ENCODE peak calls at places on chromosomes 11 and 22, in seven cellular contexts. One of them, this sample, is unnamed.

GRCh38 chr22:49727881-49728563 is 99.7 kb downstream of the BRD1 start:
- DNase-seq in transverse colon: no peak
- DNase-seq in ovary: no peak
- DNase-seq in sigmoid colon: no peak
- DNase-seq in stomach: no peak
- DNase-seq in A549: no peak
- DNase-seq in GM12878: no peak
- DNase-seq in this sample: no peak

GRCh38 chr22:37126383-37126782 is 16.9 kb upstream of the TMPRSS6 start:
- DNase-seq in A549: no peak
- DNase-seq in ovary: no peak
- DNase-seq in GM12878: no peak
- DNase-seq in stomach: no peak
- DNase-seq in sigmoid colon: no peak
- DNase-seq in transverse colon: no peak
- DNase-seq in this sample: no peak

GRCh38 chr22:50173221-50173982 is 2.9 kb downstream of the PANX2 start:
- DNase-seq in GM12878: no peak
- DNase-seq in sigmoid colon: no peak
- DNase-seq in ovary: peak
- DNase-seq in stomach: no peak
- DNase-seq in transverse colon: peak
- DNase-seq in A549: no peak
- DNase-seq in this sample: no peak

GRCh38 chr22:35212020-35212419 is 45.3 kb upstream of the HMGXB4 start:
- DNase-seq in stomach: peak
- DNase-seq in sigmoid colon: no peak
- DNase-seq in A549: no peak
- DNase-seq in ovary: peak
- DNase-seq in transverse colon: no peak
- DNase-seq in GM12878: no peak
- DNase-seq in this sample: no peak

GRCh38 chr11:9796854-9797253 is 133.0 kb downstream of the SWAP70 start:
- DNase-seq in stomach: no peak
- DNase-seq in ovary: no peak
- DNase-seq in transverse colon: no peak
- DNase-seq in GM12878: no peak
- DNase-seq in A549: no peak
- DNase-seq in sigmoid colon: no peak
- DNase-seq in this sample: no peak

GRCh38 chr11:60971520-60971919 is at the start of gene CD6:
- DNase-seq in stomach: no peak
- DNase-seq in sigmoid colon: no peak
- DNase-seq in A549: no peak
- DNase-seq in transverse colon: peak
- DNase-seq in GM12878: no peak
- DNase-seq in ovary: no peak
- DNase-seq in this sample: no peak

GRCh38 chr11:34235591-34236071 is 122.2 kb downstream of the ABTB2 start:
- DNase-seq in GM12878: no peak
- DNase-seq in sigmoid colon: no peak
- DNase-seq in transverse colon: no peak
- DNase-seq in A549: no peak
- DNase-seq in ovary: no peak
- DNase-seq in stomach: no peak
- DNase-seq in this sample: no peak

GRCh38 chr11:86115542-86116385 is 46.9 kb upstream of the PICALM start:
- DNase-seq in ovary: no peak
- DNase-seq in stomach: no peak
- DNase-seq in transverse colon: no peak
- DNase-seq in sigmoid colon: no peak
- DNase-seq in GM12878: no peak
- DNase-seq in A549: peak
- DNase-seq in this sample: no peak

GRCh38 chr11:130523609-130524008 is 75.2 kb downstream of the ADAMTS15 start:
- DNase-seq in GM12878: no peak
- DNase-seq in transverse colon: no peak
- DNase-seq in sigmoid colon: peak
- DNase-seq in ovary: no peak
- DNase-seq in A549: no peak
- DNase-seq in stomach: no peak
- DNase-seq in this sample: no peak

GRCh38 chr11:110832080-110832479 is 119.8 kb upstream of the ARHGAP20 start:
- DNase-seq in ovary: no peak
- DNase-seq in stomach: no peak
- DNase-seq in transverse colon: no peak
- DNase-seq in sigmoid colon: no peak
- DNase-seq in A549: no peak
- DNase-seq in GM12878: no peak
- DNase-seq in this sample: no peak

GRCh38 chr22:50227588-50228215 is 17.1 kb downstream of the TUBGCP6 start:
- DNase-seq in ovary: no peak
- DNase-seq in transverse colon: no peak
- DNase-seq in sigmoid colon: peak
- DNase-seq in GM12878: no peak
- DNase-seq in stomach: no peak
- DNase-seq in A549: no peak
- DNase-seq in this sample: no peak

GRCh38 chr11:113507341-113507740 is 32.1 kb upstream of the DRD2 start:
- DNase-seq in stomach: no peak
- DNase-seq in A549: no peak
- DNase-seq in ovary: no peak
- DNase-seq in GM12878: no peak
- DNase-seq in transverse colon: no peak
- DNase-seq in sigmoid colon: no peak
- DNase-seq in this sample: no peak

GRCh38 chr11:7892751-7893356 is 38.2 kb downstream of the OR10A6 start:
- DNase-seq in A549: peak
- DNase-seq in stomach: no peak
- DNase-seq in sigmoid colon: no peak
- DNase-seq in transverse colon: no peak
- DNase-seq in ovary: no peak
- DNase-seq in GM12878: no peak
- DNase-seq in this sample: no peak

GRCh38 chr11:104761511-104761910 is 136.7 kb downstream of the CASP12 start:
- DNase-seq in ovary: no peak
- DNase-seq in sigmoid colon: no peak
- DNase-seq in A549: no peak
- DNase-seq in stomach: no peak
- DNase-seq in transverse colon: no peak
- DNase-seq in GM12878: no peak
- DNase-seq in this sample: no peak

GRCh38 chr22:37534445-37534844 is 15.2 kb upstream of the CARD10 start:
- DNase-seq in A549: no peak
- DNase-seq in stomach: no peak
- DNase-seq in sigmoid colon: no peak
- DNase-seq in transverse colon: no peak
- DNase-seq in ovary: no peak
- DNase-seq in GM12878: no peak
- DNase-seq in this sample: no peak

GRCh38 chr11:72378704-72379383 is 55.5 kb downstream of the CLPB start:
- DNase-seq in GM12878: no peak
- DNase-seq in A549: no peak
- DNase-seq in ovary: peak
- DNase-seq in transverse colon: peak
- DNase-seq in stomach: peak
- DNase-seq in sigmoid colon: peak
- DNase-seq in this sample: no peak

GRCh38 chr22:29302681-29303465 is 3.6 kb upstream of the GAS2L1 start:
- DNase-seq in sigmoid colon: no peak
- DNase-seq in transverse colon: no peak
- DNase-seq in GM12878: no peak
- DNase-seq in ovary: peak
- DNase-seq in stomach: peak
- DNase-seq in A549: no peak
- DNase-seq in this sample: no peak

GRCh38 chr11:66333220-66333877 is 2.9 kb downstream of the RIN1 start:
- DNase-seq in A549: no peak
- DNase-seq in GM12878: no peak
- DNase-seq in transverse colon: no peak
- DNase-seq in ovary: no peak
- DNase-seq in stomach: no peak
- DNase-seq in sigmoid colon: peak
- DNase-seq in this sample: no peak

GRCh38 chr11:22583963-22584492 is 41.6 kb downstream of the FANCF start:
- DNase-seq in ovary: no peak
- DNase-seq in sigmoid colon: no peak
- DNase-seq in GM12878: no peak
- DNase-seq in stomach: no peak
- DNase-seq in A549: no peak
- DNase-seq in transverse colon: no peak
- DNase-seq in this sample: no peak

GRCh38 chr11:64762916-64763803 is 3.4 kb upstream of the PYGM start:
- DNase-seq in A549: no peak
- DNase-seq in ovary: no peak
- DNase-seq in stomach: peak
- DNase-seq in sigmoid colon: peak
- DNase-seq in transverse colon: no peak
- DNase-seq in GM12878: no peak
- DNase-seq in this sample: peak

GRCh38 chr11:11931461-11932055 is 76.9 kb downstream of the DKK3 start:
- DNase-seq in stomach: no peak
- DNase-seq in A549: peak
- DNase-seq in transverse colon: no peak
- DNase-seq in sigmoid colon: no peak
- DNase-seq in ovary: no peak
- DNase-seq in GM12878: no peak
- DNase-seq in this sample: no peak

GRCh38 chr11:41461057-41461681 is 1.7 kb upstream of the LRRC4C start:
- DNase-seq in transverse colon: no peak
- DNase-seq in sigmoid colon: no peak
- DNase-seq in GM12878: no peak
- DNase-seq in ovary: no peak
- DNase-seq in A549: no peak
- DNase-seq in stomach: no peak
- DNase-seq in this sample: no peak

GRCh38 chr22:39528681-39529486 is 3.7 kb downstream of the RPS19BP1 start:
- DNase-seq in GM12878: peak
- DNase-seq in transverse colon: peak
- DNase-seq in sigmoid colon: peak
- DNase-seq in stomach: peak
- DNase-seq in ovary: peak
- DNase-seq in A549: peak
- DNase-seq in this sample: peak
- TF ChIP-seq POLR2A in GM12878: peak
- TF ChIP-seq POLR2A in transverse colon: no peak
- TF ChIP-seq POLR2A in sigmoid colon: no peak
- TF ChIP-seq POLR2A in stomach: no peak
- TF ChIP-seq POLR2A in ovary: peak
- TF ChIP-seq POLR2A in A549: no peak
- TF ChIP-seq POLR2A in this sample: no peak

DNA sequence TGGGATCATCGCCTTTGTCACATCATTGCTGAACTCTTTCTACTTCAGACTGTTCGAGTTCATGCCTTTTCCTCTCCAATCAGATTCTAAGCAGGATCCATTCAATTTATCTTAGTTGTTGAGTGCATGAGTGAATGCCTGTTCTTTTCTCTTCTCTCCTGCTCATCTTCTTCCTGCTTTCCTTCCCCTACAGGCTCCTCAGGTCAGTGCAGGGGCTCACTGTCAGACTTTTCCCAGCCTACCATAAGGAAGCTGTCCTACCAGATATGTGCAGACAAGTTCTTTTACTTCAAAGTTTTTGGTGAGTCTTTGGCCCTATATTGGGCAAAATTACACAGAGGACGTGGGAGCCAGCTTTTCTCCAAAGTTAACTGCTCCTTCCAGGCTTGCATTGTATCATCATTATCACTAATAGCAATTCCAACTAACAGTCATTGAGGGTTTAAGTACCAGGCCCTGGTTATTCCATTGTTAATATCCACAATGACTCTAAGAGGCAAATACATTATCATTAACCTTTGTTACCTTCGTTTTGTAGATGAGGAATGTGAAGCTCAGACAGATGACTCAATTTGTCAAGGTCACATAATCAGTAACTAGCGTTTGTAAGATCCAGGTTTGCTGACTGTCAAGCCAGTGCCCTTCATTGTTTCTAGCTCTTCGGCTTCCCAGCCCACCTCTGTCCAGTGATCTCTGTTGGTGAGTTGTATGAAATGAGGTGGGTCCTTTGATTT is 30.4 kb downstream of the OR6Q1 start:
- DNase-seq in sigmoid colon: no peak
- DNase-seq in transverse colon: no peak
- DNase-seq in stomach: no peak
- DNase-seq in GM12878: no peak
- DNase-seq in ovary: no peak
- DNase-seq in A549: no peak
- DNase-seq in this sample: no peak
- TF ChIP-seq EP300 in sigmoid colon: no peak
- TF ChIP-seq EP300 in transverse colon: no peak
- TF ChIP-seq EP300 in stomach: no peak
- TF ChIP-seq EP300 in GM12878: no peak
- TF ChIP-seq EP300 in ovary: no peak
- TF ChIP-seq EP300 in A549: no peak
- TF ChIP-seq EP300 in this sample: no peak

DNA sequence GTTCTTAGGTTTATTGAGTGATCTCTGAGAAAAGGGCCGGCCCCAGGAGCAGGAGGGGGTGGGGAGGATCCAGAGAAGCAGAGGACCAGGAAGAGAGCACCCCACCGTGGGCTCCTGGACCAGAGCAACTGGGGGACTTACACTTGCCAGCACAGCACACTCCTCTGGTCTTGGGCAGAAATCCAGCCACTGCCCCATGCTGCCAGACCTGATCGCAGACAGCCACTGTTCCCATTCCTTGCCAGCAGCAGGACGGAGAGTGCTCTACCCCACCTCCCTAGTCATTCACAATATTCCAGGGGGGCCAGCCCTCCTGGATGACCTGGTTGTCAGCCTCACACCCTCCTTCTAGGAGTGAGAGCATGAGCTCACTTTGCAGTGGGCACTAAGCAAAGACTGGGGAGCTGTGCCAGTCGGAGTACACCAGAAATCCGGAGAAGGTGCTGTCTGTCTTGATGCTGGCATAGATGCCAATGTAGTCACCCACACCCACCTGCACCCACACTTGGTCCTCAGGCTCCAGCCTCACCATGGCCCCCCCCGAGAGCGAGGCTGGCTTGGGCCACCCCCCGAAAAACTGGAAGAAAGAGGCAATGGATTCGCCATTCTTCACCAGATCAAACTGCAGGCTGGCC is 1.6 kb downstream of the C1QTNF5 start:
- DNase-seq in stomach: no peak
- DNase-seq in transverse colon: no peak
- DNase-seq in A549: no peak
- DNase-seq in ovary: no peak
- DNase-seq in sigmoid colon: no peak
- DNase-seq in GM12878: no peak
- DNase-seq in this sample: no peak
- H3K4me3 ChIP-seq in stomach: peak
- H3K4me3 ChIP-seq in transverse colon: no peak
- H3K4me3 ChIP-seq in A549: no peak
- H3K4me3 ChIP-seq in ovary: peak
- H3K4me3 ChIP-seq in sigmoid colon: peak
- H3K4me3 ChIP-seq in GM12878: no peak
- H3K4me3 ChIP-seq in this sample: peak

DNA sequence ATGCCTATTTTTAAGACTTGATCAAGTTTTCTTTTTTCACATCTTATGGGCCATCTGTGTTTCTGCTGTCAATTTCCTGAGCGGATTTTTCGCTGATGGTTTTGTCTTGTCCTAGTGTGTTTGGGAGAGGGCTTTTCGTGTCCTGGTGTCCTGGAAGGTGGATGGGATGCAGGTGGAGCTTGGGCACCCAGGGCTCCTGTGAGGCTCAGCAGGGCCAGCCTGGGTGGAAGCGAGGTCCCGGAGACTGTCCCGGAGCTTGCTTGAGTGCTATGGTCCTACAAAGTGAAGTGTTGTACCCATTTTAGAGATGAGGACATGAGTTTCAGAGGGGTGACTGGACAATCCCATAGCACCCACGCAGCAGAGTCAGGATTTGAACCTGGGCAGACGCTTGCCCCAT is 64.0 kb downstream of the TBC1D22A start:
- DNase-seq in A549: no peak
- DNase-seq in ovary: no peak
- DNase-seq in GM12878: no peak
- DNase-seq in stomach: no peak
- DNase-seq in transverse colon: no peak
- DNase-seq in sigmoid colon: no peak
- DNase-seq in this sample: no peak
- TF ChIP-seq POLR2A in A549: no peak
- TF ChIP-seq POLR2A in ovary: no peak
- TF ChIP-seq POLR2A in GM12878: no peak
- TF ChIP-seq POLR2A in stomach: no peak
- TF ChIP-seq POLR2A in transverse colon: no peak
- TF ChIP-seq POLR2A in sigmoid colon: no peak
- TF ChIP-seq POLR2A in this sample: no peak

This sample was measured in suprapubic skin.